ENCODE peak calls at places on chromosomes 13 and 19, in ten cellular contexts. One of them, this sample, is unnamed. For H3K27me3, the result is how much of the 10 kb centered on the place peaks cover.

GRCh38 chr13:71118779-71119364 is 748.1 kb downstream of the DACH1 start:
- DNase-seq in GM23338: no peak
- DNase-seq in neural progenitor cell: no peak
- DNase-seq in ascending aorta: no peak
- DNase-seq in left lung: no peak
- DNase-seq in breast epithelium: no peak
- DNase-seq in lung: no peak
- DNase-seq in heart right ventricle: no peak
- DNase-seq in GM23248: no peak
- DNase-seq in effector memory CD4-positive, alpha-beta T cell: no peak
- DNase-seq in this sample: no peak

GRCh38 chr13:113723400-113724015 is 35.5 kb upstream of the TMEM255B start:
- DNase-seq in GM23338: no peak
- DNase-seq in neural progenitor cell: no peak
- DNase-seq in ascending aorta: no peak
- DNase-seq in left lung: no peak
- DNase-seq in breast epithelium: no peak
- DNase-seq in lung: no peak
- DNase-seq in heart right ventricle: no peak
- DNase-seq in GM23248: no peak
- DNase-seq in effector memory CD4-positive, alpha-beta T cell: no peak
- DNase-seq in this sample: no peak

GRCh38 chr13:47798194-47798593 is 202.9 kb downstream of the SUCLA2 start:
- DNase-seq in GM23338: no peak
- DNase-seq in neural progenitor cell: no peak
- DNase-seq in ascending aorta: no peak
- DNase-seq in left lung: no peak
- DNase-seq in breast epithelium: no peak
- DNase-seq in lung: no peak
- DNase-seq in heart right ventricle: no peak
- DNase-seq in GM23248: no peak
- DNase-seq in effector memory CD4-positive, alpha-beta T cell: no peak
- DNase-seq in this sample: no peak

GRCh38 chr19:8377598-8377997 is 12.6 kb upstream of the RAB11B start:
- DNase-seq in GM23338: no peak
- DNase-seq in neural progenitor cell: no peak
- DNase-seq in ascending aorta: no peak
- DNase-seq in left lung: no peak
- DNase-seq in breast epithelium: no peak
- DNase-seq in lung: no peak
- DNase-seq in heart right ventricle: no peak
- DNase-seq in GM23248: no peak
- DNase-seq in effector memory CD4-positive, alpha-beta T cell: no peak
- DNase-seq in this sample: peak

GRCh38 chr19:44476559-44477408 is 23.5 kb downstream of the ZNF180 start:
- DNase-seq in GM23338: peak
- DNase-seq in neural progenitor cell: peak
- DNase-seq in ascending aorta: no peak
- DNase-seq in left lung: no peak
- DNase-seq in breast epithelium: no peak
- DNase-seq in lung: no peak
- DNase-seq in heart right ventricle: no peak
- DNase-seq in GM23248: peak
- DNase-seq in effector memory CD4-positive, alpha-beta T cell: no peak
- DNase-seq in this sample: no peak

GRCh38 chr13:100089633-100090032 is 740 bp downstream of the PCCA start:
- DNase-seq in GM23338: no peak
- DNase-seq in neural progenitor cell: no peak
- DNase-seq in ascending aorta: no peak
- DNase-seq in left lung: no peak
- DNase-seq in breast epithelium: no peak
- DNase-seq in lung: no peak
- DNase-seq in heart right ventricle: no peak
- DNase-seq in GM23248: peak
- DNase-seq in effector memory CD4-positive, alpha-beta T cell: no peak
- DNase-seq in this sample: no peak

GRCh38 chr13:98252931-98253470 is 75.9 kb upstream of the RNF113B start:
- DNase-seq in GM23338: no peak
- DNase-seq in neural progenitor cell: no peak
- DNase-seq in ascending aorta: no peak
- DNase-seq in left lung: no peak
- DNase-seq in breast epithelium: no peak
- DNase-seq in lung: no peak
- DNase-seq in heart right ventricle: no peak
- DNase-seq in GM23248: peak
- DNase-seq in effector memory CD4-positive, alpha-beta T cell: no peak
- DNase-seq in this sample: no peak

GRCh38 chr19:4373601-4374441 is 26.5 kb downstream of the SH3GL1 start:
- DNase-seq in GM23338: no peak
- DNase-seq in neural progenitor cell: no peak
- DNase-seq in ascending aorta: no peak
- DNase-seq in left lung: no peak
- DNase-seq in breast epithelium: no peak
- DNase-seq in lung: no peak
- DNase-seq in heart right ventricle: peak
- DNase-seq in GM23248: peak
- DNase-seq in effector memory CD4-positive, alpha-beta T cell: no peak
- DNase-seq in this sample: no peak

GRCh38 chr13:100646030-100646673 is 28.4 kb downstream of the TMTC4 start:
- DNase-seq in GM23338: peak
- DNase-seq in neural progenitor cell: peak
- DNase-seq in ascending aorta: no peak
- DNase-seq in left lung: no peak
- DNase-seq in breast epithelium: no peak
- DNase-seq in lung: no peak
- DNase-seq in heart right ventricle: no peak
- DNase-seq in GM23248: peak
- DNase-seq in effector memory CD4-positive, alpha-beta T cell: no peak
- DNase-seq in this sample: no peak

GRCh38 chr13:30353601-30354000 is 46.2 kb upstream of the KATNAL1 start:
- DNase-seq in GM23338: no peak
- DNase-seq in neural progenitor cell: no peak
- DNase-seq in ascending aorta: no peak
- DNase-seq in left lung: no peak
- DNase-seq in breast epithelium: no peak
- DNase-seq in lung: no peak
- DNase-seq in heart right ventricle: no peak
- DNase-seq in GM23248: no peak
- DNase-seq in effector memory CD4-positive, alpha-beta T cell: no peak
- DNase-seq in this sample: no peak

GRCh38 chr19:51398096-51398704 is 7.8 kb upstream of the C19orf84 start:
- DNase-seq in GM23338: peak
- DNase-seq in neural progenitor cell: peak
- DNase-seq in ascending aorta: no peak
- DNase-seq in left lung: no peak
- DNase-seq in breast epithelium: no peak
- DNase-seq in lung: no peak
- DNase-seq in heart right ventricle: no peak
- DNase-seq in GM23248: peak
- DNase-seq in effector memory CD4-positive, alpha-beta T cell: no peak
- DNase-seq in this sample: no peak

GRCh38 chr19:51391073-51391611 is 751 bp upstream of the C19orf84 start:
- DNase-seq in GM23338: no peak
- DNase-seq in neural progenitor cell: no peak
- DNase-seq in ascending aorta: no peak
- DNase-seq in left lung: no peak
- DNase-seq in breast epithelium: no peak
- DNase-seq in lung: no peak
- DNase-seq in heart right ventricle: no peak
- DNase-seq in GM23248: no peak
- DNase-seq in effector memory CD4-positive, alpha-beta T cell: no peak
- DNase-seq in this sample: no peak

GRCh38 chr19:51396175-51396574 is 5.8 kb upstream of the C19orf84 start:
- DNase-seq in GM23338: no peak
- DNase-seq in neural progenitor cell: no peak
- DNase-seq in ascending aorta: no peak
- DNase-seq in left lung: no peak
- DNase-seq in breast epithelium: no peak
- DNase-seq in lung: no peak
- DNase-seq in heart right ventricle: no peak
- DNase-seq in GM23248: no peak
- DNase-seq in effector memory CD4-positive, alpha-beta T cell: no peak
- DNase-seq in this sample: no peak

GRCh38 chr19:51389143-51389542 is 1.2 kb downstream of the C19orf84 start:
- DNase-seq in GM23338: no peak
- DNase-seq in neural progenitor cell: no peak
- DNase-seq in ascending aorta: no peak
- DNase-seq in left lung: no peak
- DNase-seq in breast epithelium: no peak
- DNase-seq in lung: no peak
- DNase-seq in heart right ventricle: no peak
- DNase-seq in GM23248: no peak
- DNase-seq in effector memory CD4-positive, alpha-beta T cell: no peak
- DNase-seq in this sample: no peak

DNA sequence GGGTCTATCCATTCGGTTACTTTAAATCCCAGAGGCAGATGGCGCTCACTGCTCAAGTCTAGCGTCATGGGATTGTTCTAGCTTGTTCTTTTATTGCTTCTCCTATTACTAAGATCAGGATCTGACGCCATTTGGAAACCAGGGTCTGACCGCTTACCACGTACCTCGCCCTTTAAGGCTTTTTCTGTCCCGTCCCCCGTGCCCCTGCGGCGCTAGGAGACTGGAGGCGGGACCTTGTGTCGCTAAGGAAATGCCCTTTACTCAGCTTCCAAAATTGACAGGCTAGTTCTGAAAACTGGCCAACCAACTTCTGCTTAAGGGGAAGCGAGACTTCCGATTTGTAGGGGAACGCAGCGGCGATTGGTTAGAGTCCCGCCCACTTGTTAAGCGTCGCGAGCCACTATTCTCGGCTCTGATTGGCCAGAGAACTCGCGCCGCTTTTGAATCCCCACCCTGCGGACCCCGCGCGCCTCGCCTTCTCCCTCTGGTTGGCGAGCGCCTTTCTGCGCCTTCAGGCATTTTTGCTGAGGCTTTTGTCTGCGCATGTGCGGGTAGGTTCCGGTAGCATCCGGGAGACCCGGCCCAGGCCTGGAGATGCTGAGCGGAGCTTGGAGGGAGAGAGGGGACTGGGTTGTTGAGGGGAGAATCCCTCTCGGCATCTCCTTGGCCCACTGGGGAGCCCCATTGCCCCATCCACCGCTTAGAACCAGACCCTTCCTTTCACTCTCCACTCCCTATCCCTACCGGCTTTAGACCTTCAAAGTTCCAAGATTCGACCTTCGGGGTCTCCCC is 3.9 kb upstream of the C19orf84 start:
- DNase-seq in GM23338: peak
- DNase-seq in neural progenitor cell: peak
- DNase-seq in ascending aorta: peak
- DNase-seq in left lung: peak
- DNase-seq in breast epithelium: peak
- DNase-seq in lung: peak
- DNase-seq in heart right ventricle: peak
- DNase-seq in GM23248: peak
- DNase-seq in effector memory CD4-positive, alpha-beta T cell: peak
- DNase-seq in this sample: peak
- H3K27ac ChIP-seq in GM23338: peak
- H3K27ac ChIP-seq in neural progenitor cell: peak
- H3K27ac ChIP-seq in ascending aorta: peak
- H3K27ac ChIP-seq in left lung: peak
- H3K27ac ChIP-seq in breast epithelium: peak
- H3K27ac ChIP-seq in lung: peak
- H3K27ac ChIP-seq in heart right ventricle: peak
- H3K27ac ChIP-seq in GM23248: peak
- H3K27ac ChIP-seq in effector memory CD4-positive, alpha-beta T cell: peak
- H3K27ac ChIP-seq in this sample: peak

GRCh38 chr19:53898166-53898565 is 10.9 kb upstream of the CACNG7 start:
- DNase-seq in GM23338: peak
- DNase-seq in neural progenitor cell: no peak
- DNase-seq in ascending aorta: no peak
- DNase-seq in left lung: no peak
- DNase-seq in breast epithelium: no peak
- DNase-seq in lung: no peak
- DNase-seq in heart right ventricle: no peak
- DNase-seq in GM23248: no peak
- DNase-seq in effector memory CD4-positive, alpha-beta T cell: no peak
- DNase-seq in this sample: no peak
- H3K27me3 ChIP-seq in GM23338: under half
- H3K27me3 ChIP-seq in neural progenitor cell: under half
- H3K27me3 ChIP-seq in ascending aorta: under half
- H3K27me3 ChIP-seq in left lung: half or more
- H3K27me3 ChIP-seq in breast epithelium: half or more
- H3K27me3 ChIP-seq in lung: under half
- H3K27me3 ChIP-seq in heart right ventricle: half or more
- H3K27me3 ChIP-seq in GM23248: under half
- H3K27me3 ChIP-seq in effector memory CD4-positive, alpha-beta T cell: under half
- H3K27me3 ChIP-seq in this sample: under half

GRCh38 chr13:77309254-77309653 is 17.6 kb downstream of the MYCBP2 start:
- DNase-seq in GM23338: no peak
- DNase-seq in neural progenitor cell: no peak
- DNase-seq in ascending aorta: no peak
- DNase-seq in left lung: no peak
- DNase-seq in breast epithelium: no peak
- DNase-seq in lung: no peak
- DNase-seq in heart right ventricle: no peak
- DNase-seq in GM23248: no peak
- DNase-seq in effector memory CD4-positive, alpha-beta T cell: no peak
- DNase-seq in this sample: no peak

GRCh38 chr13:77310579-77311279 is 16.2 kb downstream of the MYCBP2 start:
- DNase-seq in GM23338: no peak
- DNase-seq in neural progenitor cell: no peak
- DNase-seq in ascending aorta: no peak
- DNase-seq in left lung: no peak
- DNase-seq in breast epithelium: no peak
- DNase-seq in lung: no peak
- DNase-seq in heart right ventricle: no peak
- DNase-seq in GM23248: peak
- DNase-seq in effector memory CD4-positive, alpha-beta T cell: no peak
- DNase-seq in this sample: no peak

GRCh38 chr13:77306458-77306857 is 20.4 kb downstream of the MYCBP2 start:
- DNase-seq in GM23338: no peak
- DNase-seq in neural progenitor cell: no peak
- DNase-seq in ascending aorta: no peak
- DNase-seq in left lung: no peak
- DNase-seq in breast epithelium: no peak
- DNase-seq in lung: no peak
- DNase-seq in heart right ventricle: no peak
- DNase-seq in GM23248: no peak
- DNase-seq in effector memory CD4-positive, alpha-beta T cell: no peak
- DNase-seq in this sample: no peak

GRCh38 chr13:77312311-77312710 is 14.6 kb downstream of the MYCBP2 start:
- DNase-seq in GM23338: peak
- DNase-seq in neural progenitor cell: no peak
- DNase-seq in ascending aorta: no peak
- DNase-seq in left lung: no peak
- DNase-seq in breast epithelium: no peak
- DNase-seq in lung: no peak
- DNase-seq in heart right ventricle: no peak
- DNase-seq in GM23248: no peak
- DNase-seq in effector memory CD4-positive, alpha-beta T cell: no peak
- DNase-seq in this sample: no peak

GRCh38 chr13:77310161-77310560 is 16.7 kb downstream of the MYCBP2 start:
- DNase-seq in GM23338: no peak
- DNase-seq in neural progenitor cell: no peak
- DNase-seq in ascending aorta: no peak
- DNase-seq in left lung: no peak
- DNase-seq in breast epithelium: no peak
- DNase-seq in lung: no peak
- DNase-seq in heart right ventricle: no peak
- DNase-seq in GM23248: no peak
- DNase-seq in effector memory CD4-positive, alpha-beta T cell: no peak
- DNase-seq in this sample: no peak
- H3K4me3 ChIP-seq in GM23338: no peak
- H3K4me3 ChIP-seq in neural progenitor cell: no peak
- H3K4me3 ChIP-seq in ascending aorta: no peak
- H3K4me3 ChIP-seq in left lung: no peak
- H3K4me3 ChIP-seq in breast epithelium: no peak
- H3K4me3 ChIP-seq in lung: no peak
- H3K4me3 ChIP-seq in heart right ventricle: no peak
- H3K4me3 ChIP-seq in GM23248: no peak
- H3K4me3 ChIP-seq in effector memory CD4-positive, alpha-beta T cell: no peak
- H3K4me3 ChIP-seq in this sample: no peak

GRCh38 chr19:10691178-10691881 is 9.9 kb upstream of the QTRT1 start:
- DNase-seq in GM23338: no peak
- DNase-seq in neural progenitor cell: no peak
- DNase-seq in ascending aorta: no peak
- DNase-seq in left lung: no peak
- DNase-seq in breast epithelium: no peak
- DNase-seq in lung: no peak
- DNase-seq in heart right ventricle: no peak
- DNase-seq in GM23248: no peak
- DNase-seq in effector memory CD4-positive, alpha-beta T cell: no peak
- DNase-seq in this sample: no peak
- H3K27ac ChIP-seq in GM23338: no peak
- H3K27ac ChIP-seq in neural progenitor cell: no peak
- H3K27ac ChIP-seq in ascending aorta: no peak
- H3K27ac ChIP-seq in left lung: no peak
- H3K27ac ChIP-seq in breast epithelium: no peak
- H3K27ac ChIP-seq in lung: no peak
- H3K27ac ChIP-seq in heart right ventricle: no peak
- H3K27ac ChIP-seq in GM23248: no peak
- H3K27ac ChIP-seq in effector memory CD4-positive, alpha-beta T cell: no peak
- H3K27ac ChIP-seq in this sample: no peak